ENCODE peak calls at places on chromosomes 2 and 18, in nine cellular contexts. G is pancreas, B is neural progenitor cell, Y is adrenal gland, V is breast epithelium, I is retinal pigment epithelial cell, S is A549, E is IMR-90, L is stomach. H is an unnamed sample.

GRCh38 chr2:151711025-151711424 is 23.3 kb downstream of the NEB start:
- DNase-seq in G (no peak), B (no peak), Y (no peak), V (no peak), I (no peak), S (no peak), E (no peak), L (no peak), H (no peak)

GRCh38 chr2:71589763-71590162 is 136.4 kb downstream of the DYSF start:
- DNase-seq in G (no peak), B (peak), Y (no peak), V (no peak), I (no peak), S (no peak), E (no peak), L (no peak), H (no peak)

GRCh38 chr2:205868773-205869333 is 186.6 kb downstream of the NRP2 start:
- DNase-seq in G (no peak), B (no peak), Y (no peak), V (no peak), I (peak), S (no peak), E (peak), L (no peak), H (no peak)

GRCh38 chr2:207879536-207879935 is 109.8 kb upstream of the FZD5 start:
- DNase-seq in G (no peak), B (no peak), Y (no peak), V (no peak), I (no peak), S (no peak), E (peak), L (no peak), H (no peak)

GRCh38 chr2:111071480-111072143 is 49.1 kb upstream of the BCL2L11 start:
- DNase-seq in G (no peak), B (no peak), Y (peak), V (no peak), I (peak), S (peak), E (peak), L (no peak), H (no peak)

GRCh38 chr2:236613607-236614006 is 44.0 kb downstream of the ACKR3 start:
- DNase-seq in G (no peak), B (no peak), Y (no peak), V (no peak), I (no peak), S (no peak), E (no peak), L (no peak), H (no peak)

GRCh38 chr18:48739266-48740067 is 200.6 kb downstream of the CTIF start:
- DNase-seq in G (no peak), B (no peak), Y (no peak), V (no peak), I (no peak), S (no peak), E (no peak), L (no peak), H (no peak)

GRCh38 chr2:188788621-188789020 is 185.6 kb upstream of the COL3A1 start:
- DNase-seq in G (peak), B (no peak), Y (peak), V (no peak), I (no peak), S (no peak), E (peak), L (peak), H (no peak)

GRCh38 chr2:31886700-31887099 is 124.1 kb downstream of the MEMO1 start:
- DNase-seq in G (no peak), B (peak), Y (no peak), V (no peak), I (no peak), S (peak), E (no peak), L (no peak), H (no peak)

GRCh38 chr2:222993920-222994650 is 57.9 kb upstream of the KCNE4 start:
- DNase-seq in G (peak), B (no peak), Y (peak), V (no peak), I (peak), S (no peak), E (peak), L (peak), H (no peak)

GRCh38 chr2:209334188-209335017 is 89.4 kb upstream of the MAP2 start:
- DNase-seq in G (peak), B (peak), Y (peak), V (no peak), I (no peak), S (peak), E (peak), L (peak), H (peak)

GRCh38 chr18:24078391-24078790 is 60.5 kb upstream of the CABYR start:
- DNase-seq in G (no peak), B (peak), Y (no peak), V (no peak), I (no peak), S (no peak), E (no peak), L (no peak), H (no peak)

GRCh38 chr2:188813315-188813714 is 160.9 kb upstream of the COL3A1 start:
- DNase-seq in G (no peak), B (no peak), Y (no peak), V (no peak), I (no peak), S (no peak), E (peak), L (no peak), H (no peak)

GRCh38 chr18:29749699-29750098 is 1292.8 kb downstream of the DSC3 start:
- DNase-seq in G (no peak), B (no peak), Y (no peak), V (no peak), I (no peak), S (no peak), E (peak), L (no peak), H (no peak)

GRCh38 chr2:226983891-226984290 is 148.0 kb downstream of the RHBDD1 start:
- DNase-seq in G (no peak), B (no peak), Y (no peak), V (no peak), I (no peak), S (no peak), E (no peak), L (no peak), H (no peak)

GRCh38 chr2:205762883-205763282 is 80.6 kb downstream of the NRP2 start:
- DNase-seq in G (no peak), B (no peak), Y (no peak), V (no peak), I (no peak), S (no peak), E (peak), L (no peak), H (no peak)

GRCh38 chr2:225691711-225692110 is 292.2 kb downstream of the NYAP2 start:
- DNase-seq in G (no peak), B (no peak), Y (no peak), V (no peak), I (no peak), S (no peak), E (no peak), L (no peak), H (no peak)

GRCh38 chr2:214630402-214631035 is 179.0 kb downstream of the BARD1 start:
- DNase-seq in G (no peak), B (no peak), Y (no peak), V (no peak), I (no peak), S (no peak), E (peak), L (no peak), H (no peak)

GRCh38 chr2:109513749-109514588 is 99.8 kb downstream of the SEPTIN10 start:
- DNase-seq in G (no peak), B (no peak), Y (peak), V (no peak), I (peak), S (no peak), E (peak), L (no peak), H (no peak)

GRCh38 chr2:161995553-161996016 is 78.4 kb downstream of the DPP4 start:
- DNase-seq in G (no peak), B (no peak), Y (no peak), V (no peak), I (no peak), S (no peak), E (no peak), L (no peak), H (no peak)

GRCh38 chr2:85787282-85787980 is 33.6 kb downstream of the ATOH8 start:
- DNase-seq in G (no peak), B (no peak), Y (no peak), V (no peak), I (no peak), S (no peak), E (no peak), L (no peak), H (no peak)

GRCh38 chr2:97673915-97674283 is 4.4 kb downstream of the C2orf92 start:
- DNase-seq in G (no peak), B (no peak), Y (no peak), V (no peak), I (no peak), S (no peak), E (no peak), L (no peak), H (no peak)

GRCh38 chr2:46535360-46535759 is 56.0 kb downstream of the TMEM247 start:
- DNase-seq in G (no peak), B (no peak), Y (no peak), V (no peak), I (no peak), S (no peak), E (no peak), L (no peak), H (no peak)

GRCh38 chr2:545228-545627 is 132.0 kb downstream of the TMEM18 start:
- DNase-seq in G (no peak), B (no peak), Y (no peak), V (no peak), I (no peak), S (no peak), E (no peak), L (no peak), H (no peak)

GRCh38 chr2:8087480-8087840 is 594.4 kb upstream of the ID2 start:
- DNase-seq in G (no peak), B (no peak), Y (no peak), V (no peak), I (no peak), S (no peak), E (no peak), L (no peak), H (no peak)

GRCh38 chr2:118644190-118644589 is 203.3 kb downstream of the EN1 start:
- DNase-seq in G (no peak), B (peak), Y (no peak), V (no peak), I (no peak), S (no peak), E (no peak), L (no peak), H (no peak)

DNA sequence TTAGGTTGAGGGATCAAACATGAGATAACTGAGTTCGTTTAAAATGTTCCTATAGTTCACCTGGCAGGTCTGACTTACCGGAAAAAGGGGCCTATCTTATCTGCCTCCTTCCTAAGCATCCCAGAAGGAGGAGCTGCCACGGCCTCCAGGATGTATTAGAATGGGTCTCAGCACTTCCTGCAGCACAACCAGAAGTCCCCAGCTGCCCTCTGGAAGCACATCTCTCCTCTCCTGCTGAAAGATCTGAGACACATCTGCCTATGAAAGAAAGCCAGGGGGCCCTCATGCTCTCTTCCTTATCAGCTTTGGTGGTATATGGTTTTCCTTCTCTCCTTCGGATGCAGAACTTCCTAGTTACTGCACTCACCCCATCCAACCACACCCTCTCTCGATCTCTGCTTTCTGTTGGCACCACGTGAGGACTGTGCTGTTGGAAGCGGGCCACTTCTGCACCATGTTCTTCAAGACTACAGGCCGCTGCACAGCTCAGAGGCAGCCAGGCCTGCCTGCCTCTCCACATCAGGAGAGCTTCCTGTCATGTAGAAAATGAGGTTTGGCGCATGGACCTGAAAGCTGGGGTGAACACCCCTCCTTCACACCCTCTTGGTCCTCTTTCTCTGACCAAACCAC is 6.5 kb downstream of the IGFBP5 start:
- DNase-seq in G (no peak), B (no peak), Y (no peak), V (no peak), I (no peak), S (no peak), E (no peak), L (peak), H (no peak)
- TF ChIP-seq CTCF in G (no peak), B (no peak), Y (no peak), V (no peak), I (no peak), S (no peak), E (no peak), L (no peak), H (no peak)

GRCh38 chr2:144242311-144242710 is 277.6 kb downstream of the ZEB2 start:
- DNase-seq in G (no peak), B (no peak), Y (no peak), V (no peak), I (peak), S (no peak), E (no peak), L (no peak), H (no peak)

GRCh38 chr2:144241801-144242200 is 278.1 kb downstream of the ZEB2 start:
- DNase-seq in G (no peak), B (no peak), Y (no peak), V (no peak), I (no peak), S (no peak), E (no peak), L (no peak), H (no peak)

GRCh38 chr2:144240656-144241339 is 279.1 kb downstream of the ZEB2 start:
- DNase-seq in G (no peak), B (peak), Y (no peak), V (no peak), I (no peak), S (no peak), E (no peak), L (no peak), H (no peak)

GRCh38 chr2:144248350-144249034 is 271.4 kb downstream of the ZEB2 start:
- DNase-seq in G (no peak), B (no peak), Y (no peak), V (no peak), I (no peak), S (no peak), E (no peak), L (no peak), H (no peak)

DNA sequence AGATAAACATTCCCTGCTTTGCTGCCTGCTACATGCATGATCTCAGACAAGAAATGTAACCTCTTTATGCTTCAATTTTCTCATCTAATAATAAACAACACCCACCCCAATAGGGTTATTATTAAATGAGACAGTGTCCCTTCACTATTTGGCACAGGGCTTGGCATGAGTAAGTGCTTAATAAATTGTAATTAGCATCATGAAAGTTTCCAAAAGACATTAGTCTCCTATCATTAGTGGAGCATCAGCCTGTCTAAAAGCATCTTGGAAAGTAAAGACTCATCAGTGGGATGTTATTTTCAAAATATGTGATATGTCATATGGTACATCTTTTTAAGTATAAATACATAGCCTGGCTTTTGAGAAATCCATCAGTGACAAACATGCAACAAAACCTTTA is 275.0 kb downstream of the ZEB2 start:
- DNase-seq in G (no peak), B (no peak), Y (no peak), V (no peak), I (no peak), S (no peak), E (no peak), L (no peak), H (no peak)
- H3K4me3 ChIP-seq in G (no peak), B (no peak), Y (no peak), V (no peak), I (no peak), S (no peak), E (no peak), L (no peak), H (no peak)

DNA sequence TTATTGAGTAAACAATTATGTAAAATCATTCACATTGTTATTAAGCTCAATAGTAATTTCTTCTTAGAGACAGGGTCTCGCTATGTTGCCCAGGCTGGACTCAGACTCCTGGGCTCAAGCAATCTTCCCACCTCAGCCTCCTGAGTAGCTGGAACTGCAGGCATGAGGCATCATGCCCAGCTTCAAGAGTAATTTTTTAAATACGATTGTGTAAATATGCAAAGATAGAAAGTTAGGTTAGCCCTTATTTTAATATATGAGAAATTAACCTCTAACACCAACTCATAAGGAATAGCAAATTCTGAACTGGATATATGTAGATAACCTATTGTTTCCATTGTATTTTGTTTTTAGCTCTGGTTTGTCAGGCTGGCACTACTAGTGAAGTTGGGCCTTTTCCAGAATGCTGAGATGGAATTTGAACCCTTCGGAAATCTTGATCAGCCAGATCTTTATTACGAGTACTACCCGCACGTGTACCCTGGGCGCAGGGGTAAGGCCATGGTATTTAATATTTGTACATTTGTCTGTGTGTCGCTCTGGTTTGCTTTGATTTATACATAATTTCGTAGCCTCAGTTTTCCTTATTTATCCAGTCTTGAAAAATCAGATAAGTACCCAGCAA is 44.8 kb downstream of the TRAPPC12 start:
- DNase-seq in G (no peak), B (no peak), Y (no peak), V (no peak), I (no peak), S (no peak), E (no peak), L (no peak), H (no peak)
- TF ChIP-seq CTCF in G (no peak), B (peak), Y (no peak), V (no peak), I (no peak), S (no peak), E (no peak), L (no peak), H (no peak)

GRCh38 chr2:147468963-147469362 is 375.9 kb upstream of the ACVR2A start:
- DNase-seq in G (no peak), B (no peak), Y (no peak), V (no peak), I (no peak), S (no peak), E (no peak), L (no peak), H (no peak)
- H3K4me3 ChIP-seq in G (no peak), B (peak), Y (no peak), V (no peak), I (no peak), S (no peak), E (no peak), L (no peak), H (no peak)

GRCh38 chr2:157181234-157181633 is 76.3 kb upstream of the GALNT5 start:
- DNase-seq in G (no peak), B (no peak), Y (no peak), V (no peak), I (no peak), S (no peak), E (peak), L (no peak), H (no peak)

GRCh38 chr2:157179706-157180105 is 77.8 kb upstream of the GALNT5 start:
- DNase-seq in G (no peak), B (no peak), Y (no peak), V (no peak), I (no peak), S (no peak), E (no peak), L (no peak), H (no peak)

GRCh38 chr2:157176602-157177001 is 80.9 kb upstream of the GALNT5 start:
- DNase-seq in G (no peak), B (no peak), Y (no peak), V (no peak), I (no peak), S (no peak), E (no peak), L (no peak), H (no peak)

GRCh38 chr2:157182204-157182709 is 75.2 kb upstream of the GALNT5 start:
- DNase-seq in G (no peak), B (no peak), Y (no peak), V (no peak), I (no peak), S (no peak), E (peak), L (no peak), H (no peak)

DNA sequence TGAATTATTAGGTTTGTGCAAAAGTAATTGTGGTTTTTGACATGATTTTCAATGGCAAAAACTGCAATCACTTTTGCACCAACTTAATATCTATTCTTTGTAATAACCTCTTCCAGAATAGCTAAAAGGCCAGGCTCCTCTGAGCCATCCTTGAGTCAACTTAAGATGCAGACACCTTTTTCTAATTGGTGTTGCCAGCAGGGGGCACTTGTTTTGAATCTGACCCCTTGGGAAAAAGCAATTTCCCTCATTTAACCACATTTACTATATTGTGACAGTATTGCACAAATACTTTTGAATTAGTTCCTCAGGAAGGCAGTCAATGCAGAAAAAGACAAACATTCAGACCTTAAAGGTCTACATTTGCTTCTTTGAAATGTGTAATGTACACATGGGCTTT is 78.6 kb upstream of the GALNT5 start:
- DNase-seq in G (no peak), B (no peak), Y (no peak), V (no peak), I (no peak), S (no peak), E (no peak), L (no peak), H (no peak)
- TF ChIP-seq CTCF in G (no peak), B (peak), Y (peak), V (no peak), I (no peak), S (peak), E (peak), L (no peak), H (no peak)

GRCh38 chr2:128032092-128032491 is 4.2 kb upstream of the SAP130 start:
- DNase-seq in G (no peak), B (no peak), Y (no peak), V (no peak), I (no peak), S (no peak), E (no peak), L (no peak), H (no peak)
- H3K4me3 ChIP-seq in G (no peak), B (no peak), Y (no peak), V (no peak), I (no peak), S (no peak), E (no peak), L (no peak), H (no peak)

GRCh38 chr2:3738454-3738853 is 35.1 kb downstream of the DCDC2C start:
- DNase-seq in G (no peak), B (peak), Y (no peak), V (no peak), I (no peak), S (peak), E (peak), L (no peak), H (peak)
- TF ChIP-seq CTCF in G (no peak), B (peak), Y (peak), V (no peak), I (peak), S (peak), E (peak), L (no peak), H (peak)

GRCh38 chr2:132676999-132677398 is 7.0 kb upstream of the LYPD1 start:
- DNase-seq in G (no peak), B (no peak), Y (no peak), V (no peak), I (no peak), S (no peak), E (no peak), L (no peak), H (no peak)

GRCh38 chr2:132678498-132678897 is 8.5 kb upstream of the LYPD1 start:
- DNase-seq in G (no peak), B (no peak), Y (no peak), V (no peak), I (no peak), S (no peak), E (peak), L (no peak), H (no peak)

GRCh38 chr2:132681766-132682165 is 11.8 kb upstream of the LYPD1 start:
- DNase-seq in G (no peak), B (no peak), Y (no peak), V (no peak), I (no peak), S (no peak), E (peak), L (no peak), H (no peak)

GRCh38 chr2:132677661-132678060 is 7.7 kb upstream of the LYPD1 start:
- DNase-seq in G (no peak), B (no peak), Y (no peak), V (no peak), I (no peak), S (no peak), E (peak), L (no peak), H (no peak)
- H3K4me3 ChIP-seq in G (no peak), B (no peak), Y (no peak), V (no peak), I (no peak), S (no peak), E (no peak), L (no peak), H (no peak)

GRCh38 chr2:100425107-100425506 is 7.6 kb upstream of the CHST10 start:
- DNase-seq in G (no peak), B (no peak), Y (no peak), V (no peak), I (no peak), S (no peak), E (no peak), L (no peak), H (no peak)
- TF ChIP-seq CTCF in G (no peak), B (no peak), Y (no peak), V (no peak), I (no peak), S (no peak), E (no peak), L (no peak), H (no peak)

H was measured in LNCaP clone FGC.